ENCODE peak calls at places on chromosome 11, in eight cellular contexts. Z is heart right ventricle; L is thoracic aorta; K is CD8-positive, alpha-beta T cell; G is OCI-LY7; F is left lung; P is testis; Q is left ventricle myocardium inferior. C is an unnamed sample.

GRCh38 chr11:65432686-65433582 is 10.3 kb downstream of the NEAT1 start:
- DNase-seq in Z (no peak), L (no peak), K (no peak), G (peak), F (no peak), P (no peak), Q (no peak), C (no peak)

GRCh38 chr11:5684627-5685362 is at the start of gene TRIM5:
- DNase-seq in Z (peak), L (peak), K (peak), G (peak), F (peak), P (peak), Q (peak), C (peak)

GRCh38 chr11:130037881-130038601 is 31.7 kb upstream of the APLP2 start:
- DNase-seq in Z (no peak), L (no peak), K (no peak), G (peak), F (no peak), P (no peak), Q (no peak), C (peak)

GRCh38 chr11:47399860-47400812 is 8.3 kb upstream of the SLC39A13 start:
- DNase-seq in Z (no peak), L (no peak), K (peak), G (peak), F (peak), P (no peak), Q (peak), C (no peak)

GRCh38 chr11:44566559-44566949 is 1.1 kb downstream of the CD82 start:
- DNase-seq in Z (no peak), L (no peak), K (no peak), G (no peak), F (no peak), P (no peak), Q (no peak), C (no peak)

GRCh38 chr11:44998051-44998450 is 47.4 kb upstream of the TP53I11 start:
- DNase-seq in Z (no peak), L (no peak), K (no peak), G (no peak), F (no peak), P (no peak), Q (no peak), C (no peak)

GRCh38 chr11:46729110-46730027 is 10.4 kb downstream of the F2 start:
- DNase-seq in Z (no peak), L (no peak), K (no peak), G (no peak), F (no peak), P (no peak), Q (no peak), C (no peak)

GRCh38 chr11:74695705-74696280 is 35.4 kb downstream of the CHRDL2 start:
- DNase-seq in Z (no peak), L (no peak), K (no peak), G (no peak), F (no peak), P (no peak), Q (no peak), C (no peak)

GRCh38 chr11:47565340-47566165 is at the start of gene PTPMT1:
- DNase-seq in Z (peak), L (no peak), K (peak), G (peak), F (peak), P (peak), Q (peak), C (peak)

GRCh38 chr11:134759314-134759713 is 347.3 kb upstream of the B3GAT1 start:
- DNase-seq in Z (no peak), L (no peak), K (no peak), G (no peak), F (no peak), P (no peak), Q (no peak), C (no peak)

GRCh38 chr11:29063630-29064361 is 953.0 kb downstream of the KCNA4 start:
- DNase-seq in Z (no peak), L (no peak), K (no peak), G (no peak), F (no peak), P (no peak), Q (no peak), C (no peak)

GRCh38 chr11:102869354-102869753 is 5.4 kb downstream of the MMP12 start:
- DNase-seq in Z (no peak), L (no peak), K (no peak), G (no peak), F (no peak), P (no peak), Q (no peak), C (no peak)

GRCh38 chr11:121650520-121651266 is 197.9 kb upstream of the SORL1-AS1 start:
- DNase-seq in Z (no peak), L (no peak), K (no peak), G (no peak), F (no peak), P (no peak), Q (no peak), C (no peak)

GRCh38 chr11:70031631-70032469 is 46.3 kb upstream of the ANO1 start:
- DNase-seq in Z (no peak), L (no peak), K (no peak), G (no peak), F (no peak), P (no peak), Q (no peak), C (no peak)

GRCh38 chr11:113473983-113474361 is 1.2 kb downstream of the DRD2 start:
- DNase-seq in Z (no peak), L (no peak), K (no peak), G (no peak), F (no peak), P (no peak), Q (no peak), C (no peak)

GRCh38 chr11:17479284-17480214 is 2.9 kb upstream of the ABCC8 start:
- DNase-seq in Z (peak), L (no peak), K (no peak), G (no peak), F (no peak), P (no peak), Q (no peak), C (no peak)

GRCh38 chr11:62142921-62143320 is 19.1 kb downstream of the INCENP start:
- DNase-seq in Z (no peak), L (no peak), K (no peak), G (no peak), F (no peak), P (peak), Q (no peak), C (no peak)

GRCh38 chr11:68855205-68855978 is 13.7 kb upstream of the CPT1A start:
- DNase-seq in Z (peak), L (no peak), K (peak), G (no peak), F (peak), P (peak), Q (peak), C (no peak)

GRCh38 chr11:45444796-45445195 is 158.7 kb upstream of the SYT13 start:
- DNase-seq in Z (no peak), L (no peak), K (no peak), G (no peak), F (no peak), P (no peak), Q (no peak), C (no peak)

GRCh38 chr11:19714093-19714386 is 1.4 kb downstream of the NAV2 start:
- DNase-seq in Z (no peak), L (no peak), K (no peak), G (no peak), F (peak), P (no peak), Q (no peak), C (peak)

GRCh38 chr11:72613977-72614376 is 60.2 kb downstream of the PDE2A start:
- DNase-seq in Z (no peak), L (no peak), K (no peak), G (peak), F (peak), P (peak), Q (no peak), C (no peak)

GRCh38 chr11:102614485-102614884 is 10.6 kb downstream of the MMP20 start:
- DNase-seq in Z (no peak), L (no peak), K (no peak), G (peak), F (no peak), P (no peak), Q (no peak), C (no peak)

GRCh38 chr11:1770528-1770927 is 6.8 kb upstream of the CTSD start:
- DNase-seq in Z (peak), L (peak), K (no peak), G (no peak), F (peak), P (no peak), Q (no peak), C (no peak)

GRCh38 chr11:44519989-44520737 is 45.3 kb upstream of the CD82 start:
- DNase-seq in Z (peak), L (no peak), K (no peak), G (no peak), F (peak), P (peak), Q (peak), C (no peak)

GRCh38 chr11:58923300-58923788 is 15.9 kb upstream of the GLYATL1 start:
- DNase-seq in Z (no peak), L (no peak), K (no peak), G (peak), F (no peak), P (no peak), Q (no peak), C (peak)

GRCh38 chr11:22449441-22449840 is 111.3 kb downstream of the SLC17A6 start:
- DNase-seq in Z (no peak), L (no peak), K (no peak), G (no peak), F (no peak), P (no peak), Q (no peak), C (peak)

GRCh38 chr11:72308226-72309073 is 64.5 kb upstream of the PHOX2A start:
- DNase-seq in Z (no peak), L (no peak), K (no peak), G (no peak), F (no peak), P (no peak), Q (no peak), C (peak)

GRCh38 chr11:58926695-58927094 is 12.6 kb upstream of the GLYATL1 start:
- DNase-seq in Z (no peak), L (no peak), K (no peak), G (no peak), F (no peak), P (no peak), Q (no peak), C (no peak)

GRCh38 chr11:30406978-30407762 is 84.3 kb downstream of the ARL14EP start:
- DNase-seq in Z (peak), L (no peak), K (no peak), G (no peak), F (no peak), P (peak), Q (no peak), C (no peak)

GRCh38 chr11:14081541-14082211 is 119.2 kb downstream of the SPON1 start:
- DNase-seq in Z (no peak), L (no peak), K (no peak), G (no peak), F (no peak), P (no peak), Q (no peak), C (no peak)

GRCh38 chr11:135027461-135027860 is 615.4 kb upstream of the B3GAT1 start:
- DNase-seq in Z (peak), L (no peak), K (no peak), G (peak), F (no peak), P (peak), Q (no peak), C (peak)

GRCh38 chr11:73520358-73521061 is 77.4 kb downstream of the FAM168A start:
- DNase-seq in Z (no peak), L (no peak), K (no peak), G (no peak), F (no peak), P (no peak), Q (no peak), C (no peak)

GRCh38 chr11:134468796-134469195 is 56.8 kb upstream of the B3GAT1 start:
- DNase-seq in Z (no peak), L (no peak), K (no peak), G (no peak), F (no peak), P (no peak), Q (no peak), C (no peak)

GRCh38 chr11:71114124-71114851 is 138.1 kb downstream of the SHANK2 start:
- DNase-seq in Z (no peak), L (no peak), K (no peak), G (peak), F (peak), P (no peak), Q (no peak), C (no peak)

GRCh38 chr11:71117311-71117710 is 135.1 kb downstream of the SHANK2 start:
- DNase-seq in Z (no peak), L (no peak), K (no peak), G (no peak), F (no peak), P (no peak), Q (no peak), C (no peak)

GRCh38 chr11:71118671-71119250 is 133.6 kb downstream of the SHANK2 start:
- DNase-seq in Z (no peak), L (no peak), K (no peak), G (no peak), F (peak), P (no peak), Q (no peak), C (no peak)

GRCh38 chr11:71116435-71117040 is 135.8 kb downstream of the SHANK2 start:
- DNase-seq in Z (no peak), L (no peak), K (no peak), G (peak), F (peak), P (no peak), Q (no peak), C (no peak)

DNA sequence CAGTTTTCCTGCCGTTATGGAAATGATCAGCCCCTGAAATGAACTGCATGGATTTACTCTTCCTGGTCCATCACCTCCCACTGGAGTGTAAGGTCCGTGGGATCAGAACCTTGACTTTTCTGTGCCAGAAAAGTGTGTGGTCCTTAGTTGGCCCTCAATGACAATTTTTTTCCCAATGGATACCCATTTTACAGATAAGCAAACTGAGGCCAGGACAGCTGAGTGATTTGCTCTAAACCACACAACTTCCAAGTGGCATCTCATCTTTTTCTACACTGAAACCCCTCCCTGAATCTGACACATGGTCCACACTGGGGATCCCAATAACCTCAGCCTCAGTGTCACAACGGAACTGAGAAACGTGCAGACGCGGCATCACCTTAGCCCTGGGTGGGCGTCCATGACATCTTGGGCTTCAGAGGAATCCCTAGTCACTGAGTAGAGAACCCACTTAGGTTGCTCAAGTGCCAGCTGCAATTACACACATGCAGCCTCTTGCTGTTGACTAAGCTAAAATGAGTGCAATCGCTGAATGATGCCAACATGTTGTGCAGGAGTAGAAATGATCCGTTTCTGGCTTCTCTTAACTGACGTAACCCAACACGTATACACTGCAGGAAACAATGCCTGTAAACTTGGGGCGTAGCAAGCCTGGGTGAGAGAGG is 136.5 kb downstream of the SHANK2 start:
- DNase-seq in Z (no peak), L (no peak), K (no peak), G (no peak), F (peak), P (no peak), Q (no peak), C (no peak)
- H3K27ac ChIP-seq in Z (no peak), L (no peak), K (no peak), G (no peak), F (no peak), P (no peak), Q (no peak), C (no peak)

DNA sequence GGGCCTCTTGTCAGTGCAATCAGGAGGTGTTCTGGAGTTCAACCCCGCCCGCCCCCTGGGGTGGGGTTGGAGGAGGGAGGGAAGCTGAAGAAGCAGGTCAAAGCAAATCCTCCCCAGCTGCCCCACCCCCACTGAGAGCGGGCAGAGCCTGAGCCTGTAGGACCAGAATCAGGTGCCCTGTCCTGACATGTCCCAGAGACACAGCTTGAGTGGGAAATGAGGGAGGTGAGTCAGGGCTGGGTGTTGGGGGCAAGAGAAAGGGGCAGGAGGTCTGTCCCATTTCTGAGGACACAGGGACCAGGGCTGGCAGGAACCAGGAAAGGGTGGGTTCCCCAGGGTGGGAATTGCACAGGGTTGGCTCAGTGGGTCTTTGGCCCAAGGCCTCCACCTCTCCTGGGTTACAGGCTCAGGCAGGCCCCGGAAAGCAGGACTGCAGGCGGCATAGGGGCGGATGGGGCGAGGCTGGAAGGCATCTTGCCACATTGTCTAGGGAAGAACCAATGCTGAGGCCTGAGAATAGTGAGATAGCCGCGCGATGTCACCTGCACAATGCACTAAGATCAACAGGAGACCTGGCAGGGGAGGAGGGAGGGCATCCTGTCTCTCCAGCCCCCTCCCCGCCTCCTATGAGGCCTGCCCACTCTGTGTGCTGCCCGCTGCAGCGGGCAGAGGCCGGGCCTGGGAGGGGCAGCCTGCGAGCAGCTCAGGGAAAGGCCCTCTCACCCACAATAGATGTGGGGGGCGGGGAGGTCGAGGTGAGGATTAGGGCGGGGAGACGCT is 32.4 kb downstream of the NECTIN1 start:
- DNase-seq in Z (no peak), L (no peak), K (no peak), G (no peak), F (no peak), P (no peak), Q (no peak), C (no peak)
- H3K4me3 ChIP-seq in Z (no peak), L (no peak), K (no peak), G (no peak), F (no peak), P (no peak), Q (no peak), C (no peak)

DNA sequence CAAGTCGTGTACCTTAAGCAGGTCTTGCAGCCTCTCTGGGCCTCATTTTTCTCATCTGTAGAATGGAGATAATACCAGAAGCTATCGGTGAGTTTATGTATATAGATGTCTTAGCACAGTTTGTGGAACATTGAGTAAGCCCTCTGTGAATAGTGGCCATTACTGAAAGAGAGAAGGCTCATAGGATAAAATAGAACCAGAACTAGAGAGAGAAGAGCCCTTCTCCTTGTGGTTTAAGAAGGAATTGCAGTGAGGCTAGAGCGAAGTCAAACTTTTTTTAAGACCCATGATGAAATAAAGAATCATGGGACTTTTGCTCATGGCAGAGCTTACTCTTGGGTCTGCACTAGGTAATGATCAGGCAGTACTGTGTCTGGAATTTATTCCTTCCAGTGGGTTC is 137.1 kb downstream of the TRIM44 start:
- DNase-seq in Z (no peak), L (no peak), K (no peak), G (no peak), F (no peak), P (no peak), Q (no peak), C (no peak)
- TF ChIP-seq CTCF in Z (no peak), L (no peak), K (no peak), G (no peak), F (no peak), P (peak), Q (no peak), C (peak)

GRCh38 chr11:64244107-64244506 is 2.6 kb downstream of the PPP1R14B start:
- DNase-seq in Z (no peak), L (no peak), K (no peak), G (no peak), F (no peak), P (no peak), Q (no peak), C (no peak)
- H3K27ac ChIP-seq in Z (no peak), L (peak), K (no peak), G (peak), F (no peak), P (no peak), Q (peak), C (no peak)